ENCODE peak calls at places on chromosome 4, in nine cellular contexts. N is SK-N-SH, C is A549, Y is suprapubic skin, T is GM12878, Q is stomach, D is transverse colon, G is ovary, A is tibial nerve. I is an unnamed sample.
A peak's percentile ranks its signal among the peaks of the same experiment; 100 is the strongest.

GRCh38 chr4:173934933-173935620 is 348.4 kb downstream of the FBXO8 start:
- DNase-seq in N (peak; percentile 32), C (no peak), Y (no peak), T (no peak), Q (no peak), D (no peak), G (no peak), A (no peak), I (no peak)

GRCh38 chr4:45663495-45664148 is 460.2 kb downstream of the GABRG1 start:
- DNase-seq in N (no peak), C (no peak), Y (no peak), T (no peak), Q (no peak), D (no peak), G (no peak), A (no peak), I (no peak)

GRCh38 chr4:127533028-127533700 is 99.6 kb upstream of the INTU start:
- DNase-seq in N (no peak), C (no peak), Y (no peak), T (no peak), Q (peak; percentile 83), D (peak; percentile 8), G (peak; percentile 44), A (peak; percentile 27), I (peak; percentile 79)

GRCh38 chr4:72919464-72919863 is 150.1 kb downstream of the COX18 start:
- DNase-seq in N (no peak), C (no peak), Y (no peak), T (no peak), Q (no peak), D (no peak), G (no peak), A (no peak), I (no peak)

GRCh38 chr4:3765271-3766206 is 646 bp upstream of the ADRA2C start:
- DNase-seq in N (peak; percentile 91), C (peak; percentile 56), Y (no peak), T (no peak), Q (peak; percentile 32), D (no peak), G (no peak), A (no peak), I (no peak)

GRCh38 chr4:100949350-100949935 is 397.9 kb downstream of the PPP3CA start:
- DNase-seq in N (no peak), C (no peak), Y (no peak), T (no peak), Q (no peak), D (no peak), G (no peak), A (no peak), I (no peak)

GRCh38 chr4:47570816-47571215 is 85.7 kb downstream of the ATP10D start:
- DNase-seq in N (no peak), C (no peak), Y (no peak), T (no peak), Q (no peak), D (no peak), G (no peak), A (no peak), I (no peak)

GRCh38 chr4:133162941-133163340 is 13.8 kb downstream of the PCDH10 start:
- DNase-seq in N (no peak), C (no peak), Y (no peak), T (no peak), Q (no peak), D (no peak), G (no peak), A (no peak), I (no peak)

GRCh38 chr4:118842055-118842454 is 6.1 kb upstream of the SEC24D start:
- DNase-seq in N (no peak), C (no peak), Y (no peak), T (no peak), Q (no peak), D (no peak), G (no peak), A (no peak), I (no peak)

GRCh38 chr4:2791518-2792395 is 1.1 kb upstream of the SH3BP2 start:
- DNase-seq in N (peak; percentile 22), C (no peak), Y (peak; percentile 71), T (no peak), Q (peak; percentile 25), D (peak; percentile 29), G (peak; percentile 31), A (peak; percentile 12), I (peak; percentile 64)

GRCh38 chr4:63784822-63785221 is 624.4 kb downstream of the TECRL start:
- DNase-seq in N (no peak), C (no peak), Y (no peak), T (no peak), Q (no peak), D (no peak), G (no peak), A (no peak), I (no peak)

GRCh38 chr4:24001945-24002640 is 112.2 kb upstream of the PPARGC1A start:
- DNase-seq in N (no peak), C (no peak), Y (no peak), T (no peak), Q (no peak), D (no peak), G (no peak), A (no peak), I (no peak)

GRCh38 chr4:181971973-181972372 is 271.2 kb upstream of the TENM3 start:
- DNase-seq in N (no peak), C (no peak), Y (no peak), T (no peak), Q (no peak), D (no peak), G (no peak), A (no peak), I (no peak)

GRCh38 chr4:154719087-154719486 is 24.7 kb upstream of the LRAT start:
- DNase-seq in N (no peak), C (peak; percentile 14), Y (no peak), T (no peak), Q (no peak), D (no peak), G (no peak), A (no peak), I (no peak)

GRCh38 chr4:53094040-53094439 is 231.9 kb downstream of the RASL11B start:
- DNase-seq in N (no peak), C (no peak), Y (no peak), T (no peak), Q (no peak), D (no peak), G (no peak), A (no peak), I (no peak)

GRCh38 chr4:78936989-78937388 is 2.2 kb downstream of the PAQR3 start:
- DNase-seq in N (no peak), C (no peak), Y (no peak), T (no peak), Q (no peak), D (no peak), G (no peak), A (no peak), I (no peak)

GRCh38 chr4:126899382-126899801 is 733.4 kb upstream of the INTU start:
- DNase-seq in N (no peak), C (peak; percentile 1), Y (no peak), T (no peak), Q (no peak), D (no peak), G (no peak), A (no peak), I (no peak)

GRCh38 chr4:1532549-1533395 is 126.5 kb upstream of the NKX1-1 start:
- DNase-seq in N (no peak), C (no peak), Y (no peak), T (no peak), Q (no peak), D (no peak), G (peak; percentile 12), A (no peak), I (no peak)

GRCh38 chr4:95701500-95701899 is 138.4 kb upstream of the PDHA2 start:
- DNase-seq in N (no peak), C (no peak), Y (no peak), T (no peak), Q (no peak), D (no peak), G (no peak), A (no peak), I (no peak)

GRCh38 chr4:4788573-4788972 is 70.9 kb upstream of the MSX1 start:
- DNase-seq in N (no peak), C (no peak), Y (no peak), T (no peak), Q (no peak), D (no peak), G (no peak), A (no peak), I (no peak)

GRCh38 chr4:170089743-170090666 is at the start of gene AADAT:
- DNase-seq in N (peak; percentile 97), C (peak; percentile 81), Y (peak; percentile 83), T (no peak), Q (peak; percentile 69), D (peak; percentile 74), G (peak; percentile 81), A (peak; percentile 42), I (peak; percentile 83)

GRCh38 chr4:105509291-105509690 is 35.4 kb upstream of the PPA2 start:
- DNase-seq in N (no peak), C (no peak), Y (no peak), T (peak; percentile 20), Q (no peak), D (no peak), G (no peak), A (no peak), I (no peak)

DNA sequence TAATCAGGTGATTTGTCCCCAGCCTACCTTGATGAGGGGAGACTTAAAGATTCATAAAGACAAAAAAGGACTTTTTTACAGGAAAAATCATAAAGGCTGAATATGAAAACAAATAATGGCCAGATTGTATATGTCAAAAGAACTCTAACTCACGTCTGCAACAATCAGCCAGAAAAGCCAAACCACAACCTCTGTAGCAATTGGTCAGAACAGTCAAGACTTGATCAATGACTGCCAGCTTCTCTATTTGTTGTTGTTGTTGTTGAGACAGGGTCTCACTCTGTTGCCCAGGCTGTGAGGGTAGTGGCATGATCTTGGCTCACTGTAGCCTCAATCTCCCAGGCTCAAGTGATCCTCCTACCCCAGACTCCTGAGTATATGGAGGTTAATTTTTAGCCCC is 35.9 kb upstream of the PPA2 start:
- DNase-seq in N (no peak), C (no peak), Y (no peak), T (no peak), Q (no peak), D (no peak), G (no peak), A (no peak), I (no peak)
- TF ChIP-seq EP300 in N (no peak), C (no peak), Y (no peak), T (no peak), Q (no peak), D (no peak), G (no peak), A (no peak), I (no peak)

GRCh38 chr4:168551945-168552695 is 55.3 kb downstream of the PALLD start:
- DNase-seq in N (no peak), C (peak; percentile 73), Y (no peak), T (no peak), Q (no peak), D (no peak), G (no peak), A (no peak), I (no peak)
- TF ChIP-seq CTCF in N (peak; percentile 35), C (no peak), Y (no peak), T (no peak), Q (no peak), D (no peak), G (no peak), A (no peak), I (no peak)

GRCh38 chr4:117514779-117515178 is 429.4 kb upstream of the TRAM1L1 start:
- DNase-seq in N (no peak), C (no peak), Y (no peak), T (no peak), Q (no peak), D (no peak), G (no peak), A (no peak), I (no peak)
- TF ChIP-seq EP300 in N (no peak), C (no peak), Y (no peak), T (no peak), Q (no peak), D (no peak), G (no peak), A (no peak), I (no peak)

GRCh38 chr4:112517067-112517588 is 1.1 kb upstream of the NEUROG2 start:
- DNase-seq in N (peak; percentile 46), C (no peak), Y (no peak), T (peak; percentile 65), Q (no peak), D (no peak), G (no peak), A (no peak), I (no peak)
- TF ChIP-seq CTCF in N (peak; percentile 6), C (no peak), Y (no peak), T (peak; percentile 19), Q (no peak), D (no peak), G (no peak), A (no peak), I (no peak)